ENCODE peak calls at places on chromosomes 11 and 22, in ten cellular contexts. H is endothelial cell; C is NCI-H510A treated with DMSO at 0.1 percent for 48 hours; R is nucleus accumbens; W is stimulated activated CD8-positive, alpha-beta memory T cell treated with anti-CD3 and anti-CD28 coated beads, Interleukin-15, amount 100 ng/mL, for 4 hours; P is NCI-H1417; T is mesendoderm; K is cardiac muscle cell; M is NCI-H1092; O is colonic mucosa. V is an unnamed sample.

GRCh38 chr22:49943405-49943765 is 17.2 kb upstream of the PIM3 start:
- DNase-seq in H (no peak), C (no peak), R (no peak), W (no peak), P (no peak), T (no peak), K (no peak), M (no peak), O (no peak), V (no peak)

GRCh38 chr11:128422576-128423370 is 164.6 kb downstream of the ETS1 start:
- DNase-seq in H (no peak), C (peak), R (no peak), W (peak), P (peak), T (peak), K (no peak), M (peak), O (no peak), V (no peak)

GRCh38 chr22:27988704-27989103 is 69.6 kb upstream of the PITPNB start:
- DNase-seq in H (no peak), C (no peak), R (no peak), W (no peak), P (no peak), T (no peak), K (no peak), M (no peak), O (no peak), V (no peak)

GRCh38 chr11:1548221-1549070 is 23.6 kb downstream of the DUSP8 start:
- DNase-seq in H (no peak), C (peak), R (no peak), W (no peak), P (peak), T (peak), K (peak), M (no peak), O (peak), V (peak)

GRCh38 chr11:125129316-125129990 is 18.0 kb upstream of the TMEM218 start:
- DNase-seq in H (no peak), C (no peak), R (no peak), W (no peak), P (no peak), T (no peak), K (no peak), M (no peak), O (no peak), V (no peak)

GRCh38 chr22:25057013-25057881 is 104.7 kb downstream of the KIAA1671 start:
- DNase-seq in H (peak), C (peak), R (peak), W (peak), P (peak), T (peak), K (peak), M (peak), O (peak), V (peak)

GRCh38 chr22:50544078-50544745 is 1.5 kb upstream of the KLHDC7B start:
- DNase-seq in H (peak), C (peak), R (no peak), W (peak), P (peak), T (peak), K (peak), M (peak), O (peak), V (peak)

GRCh38 chr11:83392556-83392955 is 106.4 kb upstream of the CCDC90B start:
- DNase-seq in H (no peak), C (no peak), R (no peak), W (no peak), P (no peak), T (no peak), K (no peak), M (no peak), O (no peak), V (no peak)

GRCh38 chr22:47195156-47195675 is 432.8 kb downstream of the TBC1D22A start:
- DNase-seq in H (no peak), C (no peak), R (no peak), W (no peak), P (no peak), T (no peak), K (no peak), M (no peak), O (peak), V (peak)

V was measured in testis.